ENCODE peak calls at places on chromosomes 3 and 15, in seven cellular contexts. L is OCI-LY7, O is MCF 10A, S is EH, U is uterus, D is progenitor cell of endocrine pancreas, A is germinal center. H is an unnamed sample.

GRCh38 chr3:12289562-12289961 is 692 bp downstream of the PPARG start:
- DNase-seq in L (no peak), O (no peak), S (no peak), U (no peak), D (no peak), A (no peak), H (peak)

GRCh38 chr3:12983326-12983725 is 89.9 kb downstream of the IQSEC1 start:
- DNase-seq in L (no peak), O (no peak), S (no peak), U (no peak), D (no peak), A (no peak), H (no peak)

GRCh38 chr15:80404057-80404718 is at the start of gene ARNT2:
- DNase-seq in L (no peak), O (no peak), S (peak), U (peak), D (peak), A (peak), H (no peak)

GRCh38 chr3:61580982-61581654 is 19.7 kb downstream of the PTPRG start:
- DNase-seq in L (no peak), O (no peak), S (no peak), U (no peak), D (no peak), A (no peak), H (no peak)

GRCh38 chr15:25220834-25221233 is 218.0 kb downstream of the UBE3A start:
- DNase-seq in L (no peak), O (no peak), S (no peak), U (no peak), D (no peak), A (no peak), H (no peak)

GRCh38 chr15:27868828-27869404 is 230.2 kb downstream of the OCA2 start:
- DNase-seq in L (no peak), O (no peak), S (no peak), U (no peak), D (no peak), A (no peak), H (no peak)

GRCh38 chr15:70258369-70259029 is 160.8 kb upstream of the TLE3 start:
- DNase-seq in L (peak), O (peak), S (no peak), U (no peak), D (no peak), A (no peak), H (no peak)

GRCh38 chr15:100759698-100760356 is 119.8 kb upstream of the ALDH1A3 start:
- DNase-seq in L (no peak), O (peak), S (peak), U (no peak), D (no peak), A (no peak), H (no peak)

GRCh38 chr15:77836116-77836798 is 203.5 kb upstream of the LINGO1 start:
- DNase-seq in L (peak), O (peak), S (peak), U (no peak), D (no peak), A (peak), H (peak)